ENCODE peak calls at places on chromosomes 13 and 19, in ten cellular contexts. One of them, this sample, is unnamed.

GRCh38 chr19:44532819-44533218 is 3.3 kb upstream of the CEACAM20 start:
- DNase-seq in CD8-positive, alpha-beta T cell: no peak
- DNase-seq in NB4: no peak
- DNase-seq in activated CD4-positive, CD25-positive, alpha-beta regulatory T cell treated with anti-CD3 and anti-CD28 coated beads, Interleukin-2, amount 50 U/mL, for 16 hours: no peak
- DNase-seq in activated CD4-positive, alpha-beta memory T cell treated with anti-CD3 and anti-CD28 coated beads, Interleukin-2, amount 10 ng/mL, durations not matched to agents 7 days and 5 days: no peak
- DNase-seq in DMS153: no peak
- DNase-seq in caudate nucleus: no peak
- DNase-seq in posterior cingulate gyrus: no peak
- DNase-seq in T-helper 17 cell: no peak
- DNase-seq in stimulated activated CD8-positive, alpha-beta memory T cell treated with anti-CD3 and anti-CD28 coated beads, Interleukin-2, amount 100 ng/mL, for 48 hours: no peak
- DNase-seq in this sample: no peak

GRCh38 chr19:45847661-45848060 is 15.3 kb downstream of the SYMPK start:
- DNase-seq in caudate nucleus: no peak
- DNase-seq in stimulated activated CD8-positive, alpha-beta memory T cell treated with anti-CD3 and anti-CD28 coated beads, Interleukin-2, amount 100 ng/mL, for 48 hours: no peak
- DNase-seq in DMS153: no peak
- DNase-seq in activated CD4-positive, CD25-positive, alpha-beta regulatory T cell treated with anti-CD3 and anti-CD28 coated beads, Interleukin-2, amount 50 U/mL, for 16 hours: no peak
- DNase-seq in T-helper 17 cell: no peak
- DNase-seq in CD8-positive, alpha-beta T cell: no peak
- DNase-seq in NB4: no peak
- DNase-seq in posterior cingulate gyrus: peak; percentile 64
- DNase-seq in activated CD4-positive, alpha-beta memory T cell treated with anti-CD3 and anti-CD28 coated beads, Interleukin-2, amount 10 ng/mL, durations not matched to agents 7 days and 5 days: no peak
- DNase-seq in this sample: no peak

GRCh38 chr19:54325194-54325621 is 12.2 kb upstream of the LILRA5 start:
- DNase-seq in caudate nucleus: no peak
- DNase-seq in NB4: peak; percentile 60
- DNase-seq in T-helper 17 cell: peak; percentile 24
- DNase-seq in activated CD4-positive, alpha-beta memory T cell treated with anti-CD3 and anti-CD28 coated beads, Interleukin-2, amount 10 ng/mL, durations not matched to agents 7 days and 5 days: peak; percentile 42
- DNase-seq in posterior cingulate gyrus: no peak
- DNase-seq in stimulated activated CD8-positive, alpha-beta memory T cell treated with anti-CD3 and anti-CD28 coated beads, Interleukin-2, amount 100 ng/mL, for 48 hours: no peak
- DNase-seq in DMS153: no peak
- DNase-seq in activated CD4-positive, CD25-positive, alpha-beta regulatory T cell treated with anti-CD3 and anti-CD28 coated beads, Interleukin-2, amount 50 U/mL, for 16 hours: peak; percentile 24
- DNase-seq in CD8-positive, alpha-beta T cell: peak; percentile 40
- DNase-seq in this sample: no peak

GRCh38 chr19:17309962-17310461 is 649 bp downstream of the DDA1 start:
- DNase-seq in activated CD4-positive, alpha-beta memory T cell treated with anti-CD3 and anti-CD28 coated beads, Interleukin-2, amount 10 ng/mL, durations not matched to agents 7 days and 5 days: no peak
- DNase-seq in T-helper 17 cell: no peak
- DNase-seq in stimulated activated CD8-positive, alpha-beta memory T cell treated with anti-CD3 and anti-CD28 coated beads, Interleukin-2, amount 100 ng/mL, for 48 hours: no peak
- DNase-seq in activated CD4-positive, CD25-positive, alpha-beta regulatory T cell treated with anti-CD3 and anti-CD28 coated beads, Interleukin-2, amount 50 U/mL, for 16 hours: no peak
- DNase-seq in CD8-positive, alpha-beta T cell: no peak
- DNase-seq in NB4: no peak
- DNase-seq in posterior cingulate gyrus: no peak
- DNase-seq in caudate nucleus: no peak
- DNase-seq in DMS153: no peak
- DNase-seq in this sample: no peak

GRCh38 chr19:29663861-29664752 is 1.2 kb upstream of the PLEKHF1 start:
- DNase-seq in DMS153: no peak
- DNase-seq in caudate nucleus: no peak
- DNase-seq in T-helper 17 cell: no peak
- DNase-seq in NB4: no peak
- DNase-seq in activated CD4-positive, CD25-positive, alpha-beta regulatory T cell treated with anti-CD3 and anti-CD28 coated beads, Interleukin-2, amount 50 U/mL, for 16 hours: no peak
- DNase-seq in CD8-positive, alpha-beta T cell: no peak
- DNase-seq in activated CD4-positive, alpha-beta memory T cell treated with anti-CD3 and anti-CD28 coated beads, Interleukin-2, amount 10 ng/mL, durations not matched to agents 7 days and 5 days: no peak
- DNase-seq in posterior cingulate gyrus: no peak
- DNase-seq in stimulated activated CD8-positive, alpha-beta memory T cell treated with anti-CD3 and anti-CD28 coated beads, Interleukin-2, amount 100 ng/mL, for 48 hours: no peak
- DNase-seq in this sample: no peak

GRCh38 chr13:112951674-112952371 is 17.2 kb upstream of the MCF2L start:
- DNase-seq in NB4: no peak
- DNase-seq in stimulated activated CD8-positive, alpha-beta memory T cell treated with anti-CD3 and anti-CD28 coated beads, Interleukin-2, amount 100 ng/mL, for 48 hours: no peak
- DNase-seq in posterior cingulate gyrus: no peak
- DNase-seq in activated CD4-positive, CD25-positive, alpha-beta regulatory T cell treated with anti-CD3 and anti-CD28 coated beads, Interleukin-2, amount 50 U/mL, for 16 hours: no peak
- DNase-seq in activated CD4-positive, alpha-beta memory T cell treated with anti-CD3 and anti-CD28 coated beads, Interleukin-2, amount 10 ng/mL, durations not matched to agents 7 days and 5 days: no peak
- DNase-seq in T-helper 17 cell: no peak
- DNase-seq in caudate nucleus: no peak
- DNase-seq in CD8-positive, alpha-beta T cell: no peak
- DNase-seq in DMS153: no peak
- DNase-seq in this sample: no peak

GRCh38 chr13:114099191-114099590 is 33.2 kb downstream of the RASA3 start:
- DNase-seq in posterior cingulate gyrus: peak; percentile 96
- DNase-seq in activated CD4-positive, CD25-positive, alpha-beta regulatory T cell treated with anti-CD3 and anti-CD28 coated beads, Interleukin-2, amount 50 U/mL, for 16 hours: no peak
- DNase-seq in CD8-positive, alpha-beta T cell: no peak
- DNase-seq in stimulated activated CD8-positive, alpha-beta memory T cell treated with anti-CD3 and anti-CD28 coated beads, Interleukin-2, amount 100 ng/mL, for 48 hours: no peak
- DNase-seq in activated CD4-positive, alpha-beta memory T cell treated with anti-CD3 and anti-CD28 coated beads, Interleukin-2, amount 10 ng/mL, durations not matched to agents 7 days and 5 days: no peak
- DNase-seq in DMS153: peak; percentile 16
- DNase-seq in T-helper 17 cell: no peak
- DNase-seq in caudate nucleus: no peak
- DNase-seq in NB4: peak; percentile 62
- DNase-seq in this sample: no peak

GRCh38 chr19:21835429-21835809 is 563 bp downstream of the ZNF43 start:
- DNase-seq in activated CD4-positive, alpha-beta memory T cell treated with anti-CD3 and anti-CD28 coated beads, Interleukin-2, amount 10 ng/mL, durations not matched to agents 7 days and 5 days: no peak
- DNase-seq in NB4: no peak
- DNase-seq in posterior cingulate gyrus: no peak
- DNase-seq in DMS153: no peak
- DNase-seq in stimulated activated CD8-positive, alpha-beta memory T cell treated with anti-CD3 and anti-CD28 coated beads, Interleukin-2, amount 100 ng/mL, for 48 hours: no peak
- DNase-seq in CD8-positive, alpha-beta T cell: no peak
- DNase-seq in activated CD4-positive, CD25-positive, alpha-beta regulatory T cell treated with anti-CD3 and anti-CD28 coated beads, Interleukin-2, amount 50 U/mL, for 16 hours: no peak
- DNase-seq in T-helper 17 cell: no peak
- DNase-seq in caudate nucleus: no peak
- DNase-seq in this sample: no peak

GRCh38 chr13:49292742-49293498 is 45.2 kb downstream of the CDADC1 start:
- DNase-seq in stimulated activated CD8-positive, alpha-beta memory T cell treated with anti-CD3 and anti-CD28 coated beads, Interleukin-2, amount 100 ng/mL, for 48 hours: peak; percentile 13
- DNase-seq in activated CD4-positive, CD25-positive, alpha-beta regulatory T cell treated with anti-CD3 and anti-CD28 coated beads, Interleukin-2, amount 50 U/mL, for 16 hours: no peak
- DNase-seq in NB4: no peak
- DNase-seq in CD8-positive, alpha-beta T cell: no peak
- DNase-seq in T-helper 17 cell: no peak
- DNase-seq in activated CD4-positive, alpha-beta memory T cell treated with anti-CD3 and anti-CD28 coated beads, Interleukin-2, amount 10 ng/mL, durations not matched to agents 7 days and 5 days: peak; percentile 30
- DNase-seq in caudate nucleus: no peak
- DNase-seq in posterior cingulate gyrus: no peak
- DNase-seq in DMS153: peak; percentile 52
- DNase-seq in this sample: no peak

GRCh38 chr13:31234729-31235128 is 35.0 kb downstream of the B3GLCT start:
- DNase-seq in activated CD4-positive, alpha-beta memory T cell treated with anti-CD3 and anti-CD28 coated beads, Interleukin-2, amount 10 ng/mL, durations not matched to agents 7 days and 5 days: no peak
- DNase-seq in stimulated activated CD8-positive, alpha-beta memory T cell treated with anti-CD3 and anti-CD28 coated beads, Interleukin-2, amount 100 ng/mL, for 48 hours: no peak
- DNase-seq in CD8-positive, alpha-beta T cell: no peak
- DNase-seq in activated CD4-positive, CD25-positive, alpha-beta regulatory T cell treated with anti-CD3 and anti-CD28 coated beads, Interleukin-2, amount 50 U/mL, for 16 hours: no peak
- DNase-seq in DMS153: no peak
- DNase-seq in T-helper 17 cell: no peak
- DNase-seq in caudate nucleus: no peak
- DNase-seq in posterior cingulate gyrus: no peak
- DNase-seq in NB4: peak; percentile 22
- DNase-seq in this sample: no peak

GRCh38 chr19:17079710-17080440 is 4.3 kb downstream of the MYO9B start:
- DNase-seq in activated CD4-positive, alpha-beta memory T cell treated with anti-CD3 and anti-CD28 coated beads, Interleukin-2, amount 10 ng/mL, durations not matched to agents 7 days and 5 days: peak; percentile 81
- DNase-seq in CD8-positive, alpha-beta T cell: peak; percentile 58
- DNase-seq in T-helper 17 cell: peak; percentile 41
- DNase-seq in posterior cingulate gyrus: peak; percentile 95
- DNase-seq in DMS153: no peak
- DNase-seq in NB4: no peak
- DNase-seq in stimulated activated CD8-positive, alpha-beta memory T cell treated with anti-CD3 and anti-CD28 coated beads, Interleukin-2, amount 100 ng/mL, for 48 hours: peak; percentile 55
- DNase-seq in caudate nucleus: peak; percentile 77
- DNase-seq in activated CD4-positive, CD25-positive, alpha-beta regulatory T cell treated with anti-CD3 and anti-CD28 coated beads, Interleukin-2, amount 50 U/mL, for 16 hours: peak; percentile 61
- DNase-seq in this sample: peak; percentile 84

GRCh38 chr13:100721885-100722512 is 47.4 kb upstream of the TMTC4 start:
- DNase-seq in T-helper 17 cell: no peak
- DNase-seq in posterior cingulate gyrus: no peak
- DNase-seq in NB4: peak; percentile 64
- DNase-seq in activated CD4-positive, CD25-positive, alpha-beta regulatory T cell treated with anti-CD3 and anti-CD28 coated beads, Interleukin-2, amount 50 U/mL, for 16 hours: no peak
- DNase-seq in DMS153: no peak
- DNase-seq in stimulated activated CD8-positive, alpha-beta memory T cell treated with anti-CD3 and anti-CD28 coated beads, Interleukin-2, amount 100 ng/mL, for 48 hours: peak; percentile 26
- DNase-seq in CD8-positive, alpha-beta T cell: peak; percentile 28
- DNase-seq in activated CD4-positive, alpha-beta memory T cell treated with anti-CD3 and anti-CD28 coated beads, Interleukin-2, amount 10 ng/mL, durations not matched to agents 7 days and 5 days: peak; percentile 53
- DNase-seq in caudate nucleus: peak; percentile 4
- DNase-seq in this sample: peak; percentile 20

GRCh38 chr19:48962029-48962848 is 2.9 kb upstream of the FTL start:
- DNase-seq in stimulated activated CD8-positive, alpha-beta memory T cell treated with anti-CD3 and anti-CD28 coated beads, Interleukin-2, amount 100 ng/mL, for 48 hours: no peak
- DNase-seq in activated CD4-positive, CD25-positive, alpha-beta regulatory T cell treated with anti-CD3 and anti-CD28 coated beads, Interleukin-2, amount 50 U/mL, for 16 hours: no peak
- DNase-seq in activated CD4-positive, alpha-beta memory T cell treated with anti-CD3 and anti-CD28 coated beads, Interleukin-2, amount 10 ng/mL, durations not matched to agents 7 days and 5 days: peak; percentile 60
- DNase-seq in DMS153: no peak
- DNase-seq in NB4: peak; percentile 87
- DNase-seq in posterior cingulate gyrus: no peak
- DNase-seq in T-helper 17 cell: no peak
- DNase-seq in caudate nucleus: no peak
- DNase-seq in CD8-positive, alpha-beta T cell: peak; percentile 10
- DNase-seq in this sample: no peak

GRCh38 chr13:98206946-98207345 is 29.9 kb upstream of the RNF113B start:
- DNase-seq in posterior cingulate gyrus: no peak
- DNase-seq in NB4: no peak
- DNase-seq in activated CD4-positive, alpha-beta memory T cell treated with anti-CD3 and anti-CD28 coated beads, Interleukin-2, amount 10 ng/mL, durations not matched to agents 7 days and 5 days: no peak
- DNase-seq in caudate nucleus: no peak
- DNase-seq in DMS153: no peak
- DNase-seq in T-helper 17 cell: no peak
- DNase-seq in activated CD4-positive, CD25-positive, alpha-beta regulatory T cell treated with anti-CD3 and anti-CD28 coated beads, Interleukin-2, amount 50 U/mL, for 16 hours: no peak
- DNase-seq in stimulated activated CD8-positive, alpha-beta memory T cell treated with anti-CD3 and anti-CD28 coated beads, Interleukin-2, amount 100 ng/mL, for 48 hours: no peak
- DNase-seq in CD8-positive, alpha-beta T cell: no peak
- DNase-seq in this sample: no peak

GRCh38 chr19:47152632-47153031 is 22.0 kb downstream of the SAE1 start:
- DNase-seq in caudate nucleus: no peak
- DNase-seq in NB4: no peak
- DNase-seq in DMS153: no peak
- DNase-seq in CD8-positive, alpha-beta T cell: no peak
- DNase-seq in T-helper 17 cell: no peak
- DNase-seq in posterior cingulate gyrus: no peak
- DNase-seq in activated CD4-positive, alpha-beta memory T cell treated with anti-CD3 and anti-CD28 coated beads, Interleukin-2, amount 10 ng/mL, durations not matched to agents 7 days and 5 days: no peak
- DNase-seq in stimulated activated CD8-positive, alpha-beta memory T cell treated with anti-CD3 and anti-CD28 coated beads, Interleukin-2, amount 100 ng/mL, for 48 hours: no peak
- DNase-seq in activated CD4-positive, CD25-positive, alpha-beta regulatory T cell treated with anti-CD3 and anti-CD28 coated beads, Interleukin-2, amount 50 U/mL, for 16 hours: no peak
- DNase-seq in this sample: no peak

GRCh38 chr13:109784590-109785140 is 1.7 kb downstream of the IRS2 start:
- DNase-seq in activated CD4-positive, alpha-beta memory T cell treated with anti-CD3 and anti-CD28 coated beads, Interleukin-2, amount 10 ng/mL, durations not matched to agents 7 days and 5 days: peak; percentile 66
- DNase-seq in NB4: peak; percentile 92
- DNase-seq in caudate nucleus: peak; percentile 56
- DNase-seq in T-helper 17 cell: peak; percentile 57
- DNase-seq in stimulated activated CD8-positive, alpha-beta memory T cell treated with anti-CD3 and anti-CD28 coated beads, Interleukin-2, amount 100 ng/mL, for 48 hours: peak; percentile 61
- DNase-seq in CD8-positive, alpha-beta T cell: peak; percentile 60
- DNase-seq in posterior cingulate gyrus: peak; percentile 94
- DNase-seq in activated CD4-positive, CD25-positive, alpha-beta regulatory T cell treated with anti-CD3 and anti-CD28 coated beads, Interleukin-2, amount 50 U/mL, for 16 hours: no peak
- DNase-seq in DMS153: peak; percentile 36
- DNase-seq in this sample: no peak

GRCh38 chr19:17950310-17951150 is 16.4 kb upstream of the KCNN1 start:
- DNase-seq in CD8-positive, alpha-beta T cell: peak; percentile 24
- DNase-seq in NB4: no peak
- DNase-seq in activated CD4-positive, alpha-beta memory T cell treated with anti-CD3 and anti-CD28 coated beads, Interleukin-2, amount 10 ng/mL, durations not matched to agents 7 days and 5 days: peak; percentile 34
- DNase-seq in activated CD4-positive, CD25-positive, alpha-beta regulatory T cell treated with anti-CD3 and anti-CD28 coated beads, Interleukin-2, amount 50 U/mL, for 16 hours: peak; percentile 19
- DNase-seq in stimulated activated CD8-positive, alpha-beta memory T cell treated with anti-CD3 and anti-CD28 coated beads, Interleukin-2, amount 100 ng/mL, for 48 hours: no peak
- DNase-seq in DMS153: no peak
- DNase-seq in T-helper 17 cell: peak; percentile 63
- DNase-seq in posterior cingulate gyrus: peak; percentile 81
- DNase-seq in caudate nucleus: no peak
- DNase-seq in this sample: no peak

This sample was measured in pulmonary artery endothelial cell.